ENCODE peak calls at places on chromosome 21, in ten cellular contexts. Q, G, J, U, R, W, D, N, E and A are unnamed samples.

GRCh38 chr21:15774590-15774989 is 44.8 kb downstream of the USP25 start:
- DNase-seq in R (no peak), N (no peak), Q (no peak), J (peak; percentile 66), W (no peak), D (no peak), G (no peak), E (no peak), U (no peak), A (no peak)

GRCh38 chr21:38241029-38241740 is 15.6 kb upstream of the KCNJ15 start:
- DNase-seq in G (no peak), D (no peak), J (peak; percentile 75), W (no peak), U (no peak), E (no peak), Q (peak; percentile 87), R (no peak), N (no peak), A (no peak)

GRCh38 chr21:34085129-34085528 is 11.8 kb downstream of the MRPS6 start:
- DNase-seq in W (no peak), J (no peak), Q (no peak), G (no peak), D (no peak), N (no peak), R (no peak), U (no peak), E (no peak), A (no peak)

GRCh38 chr21:45748593-45748992 is 105.1 kb downstream of the PCBP3 start:
- DNase-seq in G (no peak), Q (peak; percentile 73), U (no peak), E (no peak), N (no peak), J (no peak), W (peak; percentile 89), R (peak; percentile 44), D (no peak), A (no peak)

GRCh38 chr21:41361053-41361785 is 608 bp upstream of the MX2 start:
- DNase-seq in N (no peak), W (no peak), J (no peak), U (no peak), G (no peak), R (no peak), E (peak; percentile 51), D (no peak), Q (peak; percentile 49), A (no peak)

GRCh38 chr21:36188081-36188681 is 31.6 kb downstream of the DOP1B start:
- DNase-seq in J (no peak), E (peak; percentile 78), R (no peak), W (no peak), N (no peak), G (no peak), D (peak; percentile 88), Q (no peak), U (no peak), A (no peak)

GRCh38 chr21:35470522-35470921 is 421.4 kb upstream of the RUNX1 start:
- DNase-seq in N (no peak), J (no peak), U (no peak), R (no peak), E (no peak), G (no peak), W (no peak), D (no peak), Q (no peak), A (no peak)

GRCh38 chr21:16792155-16792554 is 720.7 kb upstream of the CXADR start:
- DNase-seq in E (no peak), U (no peak), W (no peak), J (no peak), N (no peak), G (no peak), Q (no peak), R (no peak), D (no peak), A (no peak)

GRCh38 chr21:45535341-45536081 is 6.7 kb downstream of the SLC19A1 start:
- DNase-seq in U (no peak), E (peak; percentile 87), Q (no peak), N (peak; percentile 52), J (no peak), D (peak; percentile 30), W (no peak), G (no peak), R (peak; percentile 7), A (no peak)

GRCh38 chr21:43291347-43291950 is 122.6 kb downstream of the CRYAA start:
- DNase-seq in E (peak; percentile 66), R (no peak), J (no peak), D (no peak), U (no peak), N (no peak), G (no peak), Q (no peak), W (no peak), A (no peak)